ENCODE peak calls at places on chromosomes 2 and 18, in four cellular contexts. R is SK-N-SH, S is HepG2, P is K562. I is an unnamed sample.

GRCh38 chr2:49490710-49491109 is 336.4 kb upstream of the FSHR start:
- DNase-seq in S (peak), R (no peak), P (peak), I (no peak)

GRCh38 chr2:175010848-175011254 is 5.7 kb upstream of the CHN1 start:
- DNase-seq in S (no peak), R (peak), P (no peak), I (no peak)

GRCh38 chr18:35513181-35513932 is 15.6 kb upstream of the INO80C start:
- DNase-seq in R (no peak), P (no peak), S (no peak), I (no peak)

GRCh38 chr2:105771841-105772240 is 27.1 kb downstream of the NCK2 start:
- DNase-seq in R (no peak), P (no peak), S (no peak), I (no peak)

GRCh38 chr2:128585706-128586105 is 267.0 kb upstream of the HS6ST1 start:
- DNase-seq in R (no peak), S (no peak), P (no peak), I (no peak)

GRCh38 chr18:49250819-49251388 is 209.5 kb downstream of the DYM start:
- DNase-seq in P (no peak), R (peak), S (peak), I (no peak)

GRCh38 chr2:49105506-49105905 is 48.8 kb downstream of the FSHR start:
- DNase-seq in R (no peak), P (no peak), S (no peak), I (no peak)

GRCh38 chr2:177489719-177490301 is 97.2 kb downstream of the AGPS start:
- DNase-seq in P (peak), S (peak), R (peak), I (no peak)

DNA sequence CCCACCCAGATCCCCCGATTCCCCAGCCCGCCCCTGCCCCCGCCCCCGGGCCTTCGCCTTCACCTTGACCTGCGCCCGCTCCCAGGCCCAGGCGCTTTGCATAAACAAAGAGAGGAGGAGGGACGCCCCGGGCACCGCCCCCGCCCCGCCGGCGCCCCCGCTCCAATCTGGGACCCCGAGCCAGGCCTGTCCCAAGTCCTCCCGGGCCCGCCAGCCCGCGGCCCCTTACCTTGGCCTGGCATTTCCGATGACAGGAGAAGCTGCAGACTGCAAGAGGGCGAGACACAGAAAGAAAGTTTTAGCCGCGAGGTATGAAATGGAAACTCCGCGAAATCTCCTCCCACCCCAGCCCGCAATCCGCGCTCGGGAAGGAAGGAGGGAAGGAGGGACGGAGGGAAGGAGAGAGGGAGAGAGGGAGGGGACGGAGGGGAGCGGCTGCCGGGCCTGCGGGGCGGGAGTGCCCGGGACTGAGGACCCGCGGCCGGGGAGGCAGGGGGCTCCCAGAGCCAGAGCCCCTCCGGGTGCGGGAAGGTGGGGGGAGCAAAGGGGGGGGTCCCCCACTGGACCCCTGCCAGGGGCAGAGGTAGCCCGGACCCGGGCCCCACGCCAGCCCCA is 24.2 kb downstream of the TNS1 start:
- DNase-seq in P (no peak), R (no peak), S (no peak), I (no peak)
- TF ChIP-seq FOXM1 in P (no peak), R (no peak), S (no peak), I (no peak)

GRCh38 chr18:28151434-28151833 is 25.5 kb downstream of the CDH2 start:
- DNase-seq in S (no peak), R (no peak), P (no peak), I (no peak)

GRCh38 chr18:28147674-28148171 is 29.2 kb downstream of the CDH2 start:
- DNase-seq in S (peak), R (no peak), P (no peak), I (no peak)

GRCh38 chr18:28150925-28151324 is 26.0 kb downstream of the CDH2 start:
- DNase-seq in S (no peak), R (no peak), P (no peak), I (no peak)

GRCh38 chr18:28152354-28152753 is 24.6 kb downstream of the CDH2 start:
- DNase-seq in S (no peak), R (no peak), P (no peak), I (no peak)

GRCh38 chr18:28149810-28150420 is 27.0 kb downstream of the CDH2 start:
- DNase-seq in S (no peak), R (no peak), P (no peak), I (no peak)
- TF ChIP-seq RFX5 in S (no peak), R (no peak), P (no peak), I (no peak)

GRCh38 chr2:23503682-23504081 is 118.7 kb downstream of the KLHL29 start:
- DNase-seq in R (no peak), S (no peak), P (no peak), I (no peak)
- TF ChIP-seq FOXM1 in R (no peak), S (no peak), P (no peak), I (no peak)

GRCh38 chr2:135909976-135910375 is 33.7 kb upstream of the MCM6 start:
- DNase-seq in P (no peak), S (no peak), R (no peak), I (no peak)
- TF ChIP-seq RFX5 in P (no peak), S (no peak), R (no peak), I (no peak)